ENCODE peak calls at places on chromosomes 13 and 19, in nine cellular contexts. One of them, this sample, is unnamed.

GRCh38 chr19:12715102-12715501 is 8.6 kb downstream of the TNPO2 start:
- DNase-seq in kidney: no peak
- DNase-seq in kidney epithelial cell: no peak
- DNase-seq in brain microvascular endothelial cell: no peak
- DNase-seq in heart left ventricle: no peak
- DNase-seq in progenitor cell of endocrine pancreas: no peak
- DNase-seq in heart right ventricle: no peak
- DNase-seq in H9: no peak
- DNase-seq in activated CD8-positive, alpha-beta T cell treated with anti-CD3 and anti-CD28 coated beads for 36 hours: no peak
- DNase-seq in this sample: no peak

GRCh38 chr13:48504606-48505369 is 28.1 kb downstream of the RCBTB2 start:
- DNase-seq in brain microvascular endothelial cell: no peak
- DNase-seq in H9: peak
- DNase-seq in heart left ventricle: no peak
- DNase-seq in kidney epithelial cell: no peak
- DNase-seq in heart right ventricle: no peak
- DNase-seq in activated CD8-positive, alpha-beta T cell treated with anti-CD3 and anti-CD28 coated beads for 36 hours: peak
- DNase-seq in kidney: no peak
- DNase-seq in progenitor cell of endocrine pancreas: no peak
- DNase-seq in this sample: no peak

GRCh38 chr13:40464349-40464748 is 202.1 kb downstream of the FOXO1 start:
- DNase-seq in heart right ventricle: no peak
- DNase-seq in heart left ventricle: no peak
- DNase-seq in kidney: no peak
- DNase-seq in kidney epithelial cell: no peak
- DNase-seq in activated CD8-positive, alpha-beta T cell treated with anti-CD3 and anti-CD28 coated beads for 36 hours: no peak
- DNase-seq in H9: no peak
- DNase-seq in progenitor cell of endocrine pancreas: no peak
- DNase-seq in brain microvascular endothelial cell: no peak
- DNase-seq in this sample: no peak

GRCh38 chr13:26227396-26227971 is 5.4 kb upstream of the RNF6 start:
- DNase-seq in activated CD8-positive, alpha-beta T cell treated with anti-CD3 and anti-CD28 coated beads for 36 hours: no peak
- DNase-seq in progenitor cell of endocrine pancreas: no peak
- DNase-seq in heart left ventricle: no peak
- DNase-seq in kidney epithelial cell: no peak
- DNase-seq in kidney: no peak
- DNase-seq in heart right ventricle: no peak
- DNase-seq in brain microvascular endothelial cell: no peak
- DNase-seq in H9: no peak
- DNase-seq in this sample: no peak

GRCh38 chr19:10881403-10882107 is 10.2 kb downstream of the CARM1 start:
- DNase-seq in heart left ventricle: no peak
- DNase-seq in kidney epithelial cell: no peak
- DNase-seq in activated CD8-positive, alpha-beta T cell treated with anti-CD3 and anti-CD28 coated beads for 36 hours: no peak
- DNase-seq in H9: peak
- DNase-seq in heart right ventricle: no peak
- DNase-seq in progenitor cell of endocrine pancreas: no peak
- DNase-seq in kidney: no peak
- DNase-seq in brain microvascular endothelial cell: no peak
- DNase-seq in this sample: peak

GRCh38 chr19:19361075-19361594 is 40.5 kb downstream of the MAU2 start:
- DNase-seq in kidney: peak
- DNase-seq in activated CD8-positive, alpha-beta T cell treated with anti-CD3 and anti-CD28 coated beads for 36 hours: peak
- DNase-seq in kidney epithelial cell: peak
- DNase-seq in heart left ventricle: peak
- DNase-seq in brain microvascular endothelial cell: peak
- DNase-seq in progenitor cell of endocrine pancreas: peak
- DNase-seq in heart right ventricle: peak
- DNase-seq in H9: peak
- DNase-seq in this sample: peak

GRCh38 chr13:35838356-35838755 is 292.8 kb downstream of the DCLK1 start:
- DNase-seq in brain microvascular endothelial cell: peak
- DNase-seq in progenitor cell of endocrine pancreas: no peak
- DNase-seq in kidney: no peak
- DNase-seq in activated CD8-positive, alpha-beta T cell treated with anti-CD3 and anti-CD28 coated beads for 36 hours: no peak
- DNase-seq in kidney epithelial cell: peak
- DNase-seq in heart right ventricle: no peak
- DNase-seq in heart left ventricle: no peak
- DNase-seq in H9: no peak
- DNase-seq in this sample: no peak

GRCh38 chr13:77896977-77897376 is 21.7 kb downstream of the EDNRB start:
- DNase-seq in brain microvascular endothelial cell: no peak
- DNase-seq in H9: no peak
- DNase-seq in heart left ventricle: no peak
- DNase-seq in progenitor cell of endocrine pancreas: no peak
- DNase-seq in heart right ventricle: no peak
- DNase-seq in kidney: no peak
- DNase-seq in activated CD8-positive, alpha-beta T cell treated with anti-CD3 and anti-CD28 coated beads for 36 hours: no peak
- DNase-seq in kidney epithelial cell: no peak
- DNase-seq in this sample: no peak

GRCh38 chr13:44796597-44797517 is 192.4 kb downstream of the NUFIP1 start:
- DNase-seq in progenitor cell of endocrine pancreas: no peak
- DNase-seq in activated CD8-positive, alpha-beta T cell treated with anti-CD3 and anti-CD28 coated beads for 36 hours: no peak
- DNase-seq in kidney epithelial cell: no peak
- DNase-seq in H9: no peak
- DNase-seq in heart left ventricle: no peak
- DNase-seq in brain microvascular endothelial cell: no peak
- DNase-seq in kidney: no peak
- DNase-seq in heart right ventricle: no peak
- DNase-seq in this sample: no peak

GRCh38 chr19:11016591-11016990 is 55.8 kb downstream of the SMARCA4 start:
- DNase-seq in kidney epithelial cell: no peak
- DNase-seq in heart right ventricle: no peak
- DNase-seq in activated CD8-positive, alpha-beta T cell treated with anti-CD3 and anti-CD28 coated beads for 36 hours: no peak
- DNase-seq in progenitor cell of endocrine pancreas: no peak
- DNase-seq in brain microvascular endothelial cell: no peak
- DNase-seq in H9: no peak
- DNase-seq in kidney: no peak
- DNase-seq in heart left ventricle: no peak
- DNase-seq in this sample: no peak

GRCh38 chr19:18292460-18292809 is 11.0 kb upstream of the JUND start:
- DNase-seq in brain microvascular endothelial cell: no peak
- DNase-seq in progenitor cell of endocrine pancreas: no peak
- DNase-seq in activated CD8-positive, alpha-beta T cell treated with anti-CD3 and anti-CD28 coated beads for 36 hours: no peak
- DNase-seq in heart right ventricle: no peak
- DNase-seq in kidney epithelial cell: no peak
- DNase-seq in heart left ventricle: no peak
- DNase-seq in kidney: no peak
- DNase-seq in H9: peak
- DNase-seq in this sample: no peak

GRCh38 chr19:16566161-16566560 is 6.1 kb downstream of the SLC35E1 start:
- DNase-seq in brain microvascular endothelial cell: no peak
- DNase-seq in kidney: peak
- DNase-seq in H9: no peak
- DNase-seq in heart right ventricle: no peak
- DNase-seq in progenitor cell of endocrine pancreas: no peak
- DNase-seq in activated CD8-positive, alpha-beta T cell treated with anti-CD3 and anti-CD28 coated beads for 36 hours: peak
- DNase-seq in kidney epithelial cell: no peak
- DNase-seq in heart left ventricle: no peak
- DNase-seq in this sample: no peak

GRCh38 chr19:23983406-23983805 is 68.7 kb downstream of the ZNF726 start:
- DNase-seq in heart left ventricle: no peak
- DNase-seq in kidney epithelial cell: no peak
- DNase-seq in H9: no peak
- DNase-seq in progenitor cell of endocrine pancreas: no peak
- DNase-seq in activated CD8-positive, alpha-beta T cell treated with anti-CD3 and anti-CD28 coated beads for 36 hours: no peak
- DNase-seq in heart right ventricle: no peak
- DNase-seq in kidney: no peak
- DNase-seq in brain microvascular endothelial cell: no peak
- DNase-seq in this sample: no peak

GRCh38 chr13:98570929-98571372 is 6.0 kb downstream of the STK24 start:
- DNase-seq in progenitor cell of endocrine pancreas: no peak
- DNase-seq in activated CD8-positive, alpha-beta T cell treated with anti-CD3 and anti-CD28 coated beads for 36 hours: peak
- DNase-seq in kidney epithelial cell: peak
- DNase-seq in H9: no peak
- DNase-seq in brain microvascular endothelial cell: peak
- DNase-seq in heart right ventricle: no peak
- DNase-seq in heart left ventricle: peak
- DNase-seq in kidney: no peak
- DNase-seq in this sample: no peak

GRCh38 chr13:98563071-98563470 is 13.8 kb downstream of the STK24 start:
- DNase-seq in activated CD8-positive, alpha-beta T cell treated with anti-CD3 and anti-CD28 coated beads for 36 hours: peak
- DNase-seq in heart right ventricle: no peak
- DNase-seq in brain microvascular endothelial cell: no peak
- DNase-seq in H9: no peak
- DNase-seq in heart left ventricle: no peak
- DNase-seq in kidney: no peak
- DNase-seq in progenitor cell of endocrine pancreas: no peak
- DNase-seq in kidney epithelial cell: no peak
- DNase-seq in this sample: no peak

GRCh38 chr13:98567140-98567539 is 9.8 kb downstream of the STK24 start:
- DNase-seq in activated CD8-positive, alpha-beta T cell treated with anti-CD3 and anti-CD28 coated beads for 36 hours: no peak
- DNase-seq in heart left ventricle: no peak
- DNase-seq in progenitor cell of endocrine pancreas: no peak
- DNase-seq in kidney: no peak
- DNase-seq in kidney epithelial cell: no peak
- DNase-seq in heart right ventricle: no peak
- DNase-seq in H9: no peak
- DNase-seq in brain microvascular endothelial cell: no peak
- DNase-seq in this sample: no peak

GRCh38 chr13:98564204-98564603 is 12.7 kb downstream of the STK24 start:
- DNase-seq in activated CD8-positive, alpha-beta T cell treated with anti-CD3 and anti-CD28 coated beads for 36 hours: peak
- DNase-seq in kidney epithelial cell: no peak
- DNase-seq in kidney: no peak
- DNase-seq in progenitor cell of endocrine pancreas: no peak
- DNase-seq in heart right ventricle: no peak
- DNase-seq in heart left ventricle: no peak
- DNase-seq in H9: no peak
- DNase-seq in brain microvascular endothelial cell: no peak
- DNase-seq in this sample: no peak

GRCh38 chr13:98565726-98566577 is 11.0 kb downstream of the STK24 start:
- DNase-seq in kidney epithelial cell: no peak
- DNase-seq in H9: no peak
- DNase-seq in heart left ventricle: peak
- DNase-seq in activated CD8-positive, alpha-beta T cell treated with anti-CD3 and anti-CD28 coated beads for 36 hours: no peak
- DNase-seq in heart right ventricle: peak
- DNase-seq in brain microvascular endothelial cell: no peak
- DNase-seq in progenitor cell of endocrine pancreas: no peak
- DNase-seq in kidney: peak
- DNase-seq in this sample: no peak
- TF ChIP-seq CTCF in kidney epithelial cell: no peak
- TF ChIP-seq CTCF in H9: no peak
- TF ChIP-seq CTCF in heart left ventricle: no peak
- TF ChIP-seq CTCF in activated CD8-positive, alpha-beta T cell treated with anti-CD3 and anti-CD28 coated beads for 36 hours: no peak
- TF ChIP-seq CTCF in heart right ventricle: no peak
- TF ChIP-seq CTCF in brain microvascular endothelial cell: no peak
- TF ChIP-seq CTCF in progenitor cell of endocrine pancreas: no peak
- TF ChIP-seq CTCF in kidney: no peak
- TF ChIP-seq CTCF in this sample: no peak

DNA sequence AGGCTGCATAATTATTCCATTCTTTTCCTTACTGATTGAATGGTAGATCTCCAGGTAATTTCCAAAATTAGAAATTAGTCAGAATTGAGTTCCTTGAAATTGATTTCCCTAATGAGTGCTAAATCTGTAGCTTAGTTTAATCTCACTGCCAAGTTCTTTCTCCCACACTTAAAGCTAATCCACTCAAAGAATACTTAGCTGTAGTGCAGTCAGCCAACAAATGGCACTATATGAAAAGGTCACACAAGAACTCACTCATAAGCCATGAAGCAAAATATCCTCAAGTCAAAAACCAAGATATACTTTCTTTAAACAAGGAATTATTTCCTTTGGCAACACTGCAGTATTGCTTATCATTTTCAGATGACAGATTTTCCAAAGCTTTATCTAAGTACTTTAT is 62.0 kb downstream of the XPO4 start:
- DNase-seq in kidney: no peak
- DNase-seq in activated CD8-positive, alpha-beta T cell treated with anti-CD3 and anti-CD28 coated beads for 36 hours: no peak
- DNase-seq in heart right ventricle: no peak
- DNase-seq in heart left ventricle: no peak
- DNase-seq in progenitor cell of endocrine pancreas: no peak
- DNase-seq in kidney epithelial cell: no peak
- DNase-seq in brain microvascular endothelial cell: no peak
- DNase-seq in H9: no peak
- DNase-seq in this sample: no peak
- TF ChIP-seq CTCF in kidney: no peak
- TF ChIP-seq CTCF in activated CD8-positive, alpha-beta T cell treated with anti-CD3 and anti-CD28 coated beads for 36 hours: no peak
- TF ChIP-seq CTCF in heart right ventricle: no peak
- TF ChIP-seq CTCF in heart left ventricle: no peak
- TF ChIP-seq CTCF in progenitor cell of endocrine pancreas: no peak
- TF ChIP-seq CTCF in kidney epithelial cell: no peak
- TF ChIP-seq CTCF in brain microvascular endothelial cell: no peak
- TF ChIP-seq CTCF in H9: no peak
- TF ChIP-seq CTCF in this sample: no peak

DNA sequence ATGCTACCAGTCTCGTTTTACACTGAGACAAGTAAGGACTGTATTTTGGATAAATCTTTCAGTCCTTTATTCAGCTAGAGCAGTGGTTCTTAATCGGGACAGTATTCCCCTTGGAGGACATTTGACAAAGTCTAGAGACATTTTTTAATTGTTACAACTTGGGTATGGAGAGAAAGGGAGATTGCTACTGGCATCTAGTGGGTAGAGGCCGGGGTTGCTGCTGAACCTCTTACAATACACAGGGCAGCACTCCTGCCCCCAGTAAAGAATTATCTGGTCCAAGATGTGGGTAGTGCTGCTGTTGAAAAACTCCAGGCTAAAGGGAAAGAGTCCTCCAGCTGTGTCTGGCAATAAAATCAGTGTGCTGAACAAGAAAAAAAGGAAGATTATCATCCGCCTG is 334.8 kb downstream of the SLC7A1 start:
- DNase-seq in H9: no peak
- DNase-seq in kidney: no peak
- DNase-seq in kidney epithelial cell: no peak
- DNase-seq in activated CD8-positive, alpha-beta T cell treated with anti-CD3 and anti-CD28 coated beads for 36 hours: no peak
- DNase-seq in heart left ventricle: no peak
- DNase-seq in progenitor cell of endocrine pancreas: no peak
- DNase-seq in brain microvascular endothelial cell: no peak
- DNase-seq in heart right ventricle: no peak
- DNase-seq in this sample: no peak
- TF ChIP-seq CTCF in H9: no peak
- TF ChIP-seq CTCF in kidney: no peak
- TF ChIP-seq CTCF in kidney epithelial cell: no peak
- TF ChIP-seq CTCF in activated CD8-positive, alpha-beta T cell treated with anti-CD3 and anti-CD28 coated beads for 36 hours: no peak
- TF ChIP-seq CTCF in heart left ventricle: peak
- TF ChIP-seq CTCF in progenitor cell of endocrine pancreas: no peak
- TF ChIP-seq CTCF in brain microvascular endothelial cell: no peak
- TF ChIP-seq CTCF in heart right ventricle: peak
- TF ChIP-seq CTCF in this sample: no peak

GRCh38 chr13:33402975-33403374 is 117.4 kb upstream of the STARD13 start:
- DNase-seq in heart right ventricle: no peak
- DNase-seq in brain microvascular endothelial cell: no peak
- DNase-seq in kidney: no peak
- DNase-seq in activated CD8-positive, alpha-beta T cell treated with anti-CD3 and anti-CD28 coated beads for 36 hours: no peak
- DNase-seq in kidney epithelial cell: no peak
- DNase-seq in H9: no peak
- DNase-seq in heart left ventricle: no peak
- DNase-seq in progenitor cell of endocrine pancreas: no peak
- DNase-seq in this sample: no peak
- TF ChIP-seq CTCF in heart right ventricle: no peak
- TF ChIP-seq CTCF in brain microvascular endothelial cell: no peak
- TF ChIP-seq CTCF in kidney: no peak
- TF ChIP-seq CTCF in activated CD8-positive, alpha-beta T cell treated with anti-CD3 and anti-CD28 coated beads for 36 hours: no peak
- TF ChIP-seq CTCF in kidney epithelial cell: no peak
- TF ChIP-seq CTCF in H9: no peak
- TF ChIP-seq CTCF in heart left ventricle: no peak
- TF ChIP-seq CTCF in progenitor cell of endocrine pancreas: no peak
- TF ChIP-seq CTCF in this sample: no peak